ENCODE peak calls at places on chromosomes 16 and 17, in five cellular contexts. F is pancreas; E is activated CD4-positive, CD25-positive, alpha-beta regulatory T cell; I is Kasumi-1; C is left ventricle myocardium inferior. G is an unnamed sample.

GRCh38 chr16:1020591-1020990 is 39.0 kb downstream of the SOX8 start:
- DNase-seq in F (no peak), I (no peak), C (no peak), E (no peak), G (no peak)

GRCh38 chr16:85138825-85139627 is 26.8 kb upstream of the CIBAR2 start:
- DNase-seq in F (no peak), C (no peak), I (no peak), E (no peak), G (no peak)

GRCh38 chr17:80384078-80384960 is 30.6 kb upstream of the ENDOV start:
- DNase-seq in E (no peak), C (no peak), F (no peak), I (no peak), G (no peak)

GRCh38 chr17:14950216-14950615 is 314.9 kb downstream of the PMP22 start:
- DNase-seq in I (no peak), E (no peak), C (no peak), F (no peak), G (no peak)

GRCh38 chr16:88993006-88993787 is 16.2 kb upstream of the CBFA2T3 start:
- DNase-seq in C (no peak), I (no peak), E (no peak), F (no peak), G (no peak)

GRCh38 chr17:72222571-72222970 is 101.8 kb downstream of the SOX9 start:
- DNase-seq in C (no peak), E (no peak), I (no peak), F (no peak), G (no peak)

GRCh38 chr17:40038882-40039513 is 15.2 kb downstream of the MED24 start:
- DNase-seq in E (no peak), C (peak; percentile 71), F (no peak), I (peak; percentile 21), G (peak; percentile 28)

GRCh38 chr17:61405047-61405685 is 5.5 kb downstream of the TBX2 start:
- DNase-seq in C (no peak), F (peak; percentile 60), E (no peak), I (no peak), G (no peak)

GRCh38 chr17:59105852-59106462 is 723 bp downstream of the TRIM37 start:
- DNase-seq in C (peak; percentile 68), F (peak; percentile 78), I (peak; percentile 68), E (peak; percentile 35), G (no peak)

G was measured in retinal pigment epithelial cell.